ENCODE peak calls at places on chromosomes 2 and 18, in four cellular contexts. T, U, G and O are unnamed samples.

GRCh38 chr2:168699834-168700417 is 102.5 kb upstream of the NOSTRIN start:
- DNase-seq in T (no peak), U (no peak), G (peak; percentile 82), O (peak; percentile 63)

GRCh38 chr2:43266692-43267091 is 40.3 kb upstream of the ZFP36L2 start:
- DNase-seq in T (no peak), U (no peak), G (peak; percentile 77), O (no peak)

GRCh38 chr2:46902465-46902864 is 13.1 kb downstream of the MCFD2 start:
- DNase-seq in T (no peak), U (no peak), G (no peak), O (no peak)

GRCh38 chr18:3380384-3380961 is 69.5 kb upstream of the TGIF1 start:
- DNase-seq in T (peak; percentile 29), U (no peak), G (peak; percentile 54), O (no peak)

GRCh38 chr2:157304811-157305712 is 20.6 kb downstream of the ERMN start:
- DNase-seq in T (peak; percentile 40), U (no peak), G (no peak), O (no peak)

GRCh38 chr2:72012886-72013574 is 134.6 kb downstream of the CYP26B1 start:
- DNase-seq in T (no peak), U (no peak), G (no peak), O (peak; percentile 66)

GRCh38 chr18:68234115-68234514 is 480.8 kb downstream of the TMX3 start:
- DNase-seq in T (no peak), U (no peak), G (no peak), O (no peak)

GRCh38 chr18:79586436-79587297 is 92.9 kb upstream of the CTDP1 start:
- DNase-seq in T (no peak), U (no peak), G (peak; percentile 26), O (peak; percentile 42)

GRCh38 chr2:7510353-7510752 is 593.1 kb downstream of the RNF144A start:
- DNase-seq in T (no peak), U (no peak), G (no peak), O (no peak)

GRCh38 chr2:84197901-84198300 is 261.2 kb downstream of the SUCLG1 start:
- DNase-seq in T (no peak), U (no peak), G (no peak), O (no peak)

GRCh38 chr2:174681099-174681982 is 82.9 kb downstream of the CHRNA1 start:
- DNase-seq in T (peak; percentile 32), U (no peak), G (no peak), O (no peak)

GRCh38 chr18:53799134-53799533 is 425.3 kb downstream of the MBD2 start:
- DNase-seq in T (peak; percentile 16), U (no peak), G (no peak), O (no peak)

GRCh38 chr18:24003903-24004640 is 10.5 kb upstream of the TTC39C start:
- DNase-seq in T (no peak), U (no peak), G (no peak), O (no peak)

GRCh38 chr2:27086722-27087446 is at the start of gene KHK:
- DNase-seq in T (peak; percentile 51), U (peak; percentile 45), G (peak; percentile 72), O (peak; percentile 85)

GRCh38 chr18:49094136-49094535 is 143.4 kb upstream of the SMAD7 start:
- DNase-seq in T (no peak), U (no peak), G (no peak), O (no peak)

GRCh38 chr18:49055787-49056186 is 105.0 kb upstream of the SMAD7 start:
- DNase-seq in T (peak; percentile 68), U (no peak), G (peak; percentile 74), O (peak; percentile 84)

GRCh38 chr2:15640291-15640711 is 48.6 kb downstream of the DDX1 start:
- DNase-seq in T (peak; percentile 48), U (no peak), G (no peak), O (no peak)

GRCh38 chr2:108909917-108910515 is 79.0 kb downstream of the EDAR start:
- DNase-seq in T (no peak), U (no peak), G (no peak), O (no peak)

GRCh38 chr18:45519881-45520280 is 95.4 kb upstream of the SLC14A2 start:
- DNase-seq in T (no peak), U (no peak), G (no peak), O (no peak)

GRCh38 chr2:219684721-219685689 is 57.6 kb downstream of the SLC4A3 start:
- DNase-seq in T (peak; percentile 89), U (peak; percentile 91), G (peak; percentile 85), O (peak; percentile 83)

GRCh38 chr2:100865819-100866462 is 46.0 kb downstream of the NPAS2 start:
- DNase-seq in T (peak; percentile 66), U (peak; percentile 40), G (no peak), O (no peak)

GRCh38 chr2:170881840-170882239 is 47.2 kb upstream of the GORASP2 start:
- DNase-seq in T (no peak), U (no peak), G (no peak), O (no peak)

GRCh38 chr2:237818066-237818473 is 19.5 kb downstream of the RBM44 start:
- DNase-seq in T (peak; percentile 27), U (no peak), G (no peak), O (no peak)

GRCh38 chr2:173926875-173927274 is 38.3 kb downstream of the SP3 start:
- DNase-seq in T (no peak), U (no peak), G (no peak), O (no peak)

GRCh38 chr2:121617042-121617599 is 32.1 kb downstream of the CLASP1 start:
- DNase-seq in T (no peak), U (no peak), G (no peak), O (no peak)

GRCh38 chr2:23901966-23902942 is 24.7 kb downstream of the ATAD2B start:
- DNase-seq in T (no peak), U (peak; percentile 14), G (no peak), O (no peak)

GRCh38 chr2:190507135-190507534 is 27.4 kb downstream of the NEMP2 start:
- DNase-seq in T (no peak), U (no peak), G (no peak), O (no peak)

GRCh38 chr2:182559623-182560022 is 132.8 kb upstream of the PDE1A start:
- DNase-seq in T (peak; percentile 35), U (no peak), G (no peak), O (no peak)

GRCh38 chr2:122061206-122061605 is 305.8 kb downstream of the TSN start:
- DNase-seq in T (no peak), U (no peak), G (no peak), O (no peak)

GRCh38 chr2:209958016-209958415 is 44.4 kb upstream of the RPE start:
- DNase-seq in T (no peak), U (no peak), G (no peak), O (no peak)

GRCh38 chr2:121999273-121999672 is 243.8 kb downstream of the TSN start:
- DNase-seq in T (peak; percentile 9), U (peak; percentile 15), G (no peak), O (no peak)

GRCh38 chr2:190792956-190793888 is 87.4 kb upstream of the GLS start:
- DNase-seq in T (peak; percentile 47), U (no peak), G (no peak), O (no peak)

GRCh38 chr2:80527119-80527518 is 222.6 kb upstream of the LRRTM1 start:
- DNase-seq in T (no peak), U (no peak), G (no peak), O (no peak)

GRCh38 chr2:51472300-51472699 is 440.4 kb upstream of the NRXN1 start:
- DNase-seq in T (no peak), U (no peak), G (no peak), O (no peak)

GRCh38 chr2:221372156-221372870 is 199.8 kb downstream of the EPHA4 start:
- DNase-seq in T (no peak), U (no peak), G (no peak), O (no peak)

GRCh38 chr2:231601356-231602229 is 8.9 kb downstream of the TEX44 start:
- DNase-seq in T (peak; percentile 74), U (peak; percentile 73), G (peak; percentile 91), O (peak; percentile 89)

GRCh38 chr2:121075006-121075545 is 209.9 kb downstream of the TFCP2L1 start:
- DNase-seq in T (peak; percentile 99), U (peak; percentile 29), G (peak; percentile 74), O (peak; percentile 81)

GRCh38 chr2:18444806-18445205 is 115.6 kb downstream of the RDH14 start:
- DNase-seq in T (no peak), U (no peak), G (no peak), O (no peak)